ENCODE peak calls at places on chromosomes 4 and X, in seven cellular contexts. M is memory B cell; W is activated CD8-positive, alpha-beta memory T cell treated with anti-CD3 and anti-CD28 coated beads for 4 hours; E is amniotic stem cell; X is HL-60; L is NCI-H1092 treated with DMSO at 0.1 percent for 48 hours; A is glutamatergic neuron. V is an unnamed sample.

GRCh38 chrX:68332156-68332823 is 101.0 kb downstream of the OPHN1 start:
- DNase-seq in M (no peak), W (no peak), E (no peak), X (no peak), L (no peak), A (no peak), V (no peak)

GRCh38 chr4:31613946-31614623 is 893.9 kb downstream of the PCDH7 start:
- DNase-seq in M (no peak), W (no peak), E (no peak), X (no peak), L (peak), A (no peak), V (no peak)

GRCh38 chrX:38175140-38175539 is 45.5 kb downstream of the SRPX start:
- DNase-seq in M (no peak), W (no peak), E (no peak), X (peak), L (peak), A (peak), V (no peak)

GRCh38 chr4:2937146-2937857 is 25.9 kb downstream of the NOP14 start:
- DNase-seq in M (no peak), W (no peak), E (no peak), X (no peak), L (no peak), A (no peak), V (no peak)

GRCh38 chrX:143664302-143664701 is 28.4 kb upstream of the SLITRK4 start:
- DNase-seq in M (no peak), W (no peak), E (no peak), X (peak), L (peak), A (no peak), V (no peak)

GRCh38 chr4:151540728-151541437 is 131.9 kb downstream of the FHIP1A start:
- DNase-seq in M (no peak), W (no peak), E (peak), X (no peak), L (peak), A (no peak), V (no peak)

GRCh38 chrX:397575-397974 is 10.9 kb upstream of the PPP2R3B start:
- DNase-seq in M (no peak), W (no peak), E (peak), X (no peak), L (no peak), A (peak), V (no peak)

GRCh38 chrX:2689773-2690666 is 1.1 kb upstream of the CD99 start:
- DNase-seq in M (no peak), W (no peak), E (no peak), X (no peak), L (no peak), A (no peak), V (no peak)

GRCh38 chrX:136586386-136586785 is 54.4 kb downstream of the VGLL1 start:
- DNase-seq in M (no peak), W (no peak), E (no peak), X (no peak), L (no peak), A (no peak), V (no peak)

GRCh38 chr4:13654158-13654797 is 26.8 kb upstream of the BOD1L1 start:
- DNase-seq in M (peak), W (peak), E (peak), X (peak), L (peak), A (peak), V (peak)

V was measured in esophagus muscularis mucosa.